ENCODE peak calls at places on chromosomes 3 and 15, in six cellular contexts. One of them, this sample, is unnamed.

GRCh38 chr3:126347543-126348161 is 9.6 kb downstream of the KLF15 start:
- DNase-seq in CD4-positive, alpha-beta T cell: no peak
- DNase-seq in GM20000: no peak
- DNase-seq in H9: peak; percentile 19
- DNase-seq in sigmoid colon: peak; percentile 66
- DNase-seq in NB4: no peak
- DNase-seq in this sample: peak; percentile 75

GRCh38 chr15:45328663-45329062 is 49.7 kb downstream of the GATM start:
- DNase-seq in GM20000: no peak
- DNase-seq in sigmoid colon: no peak
- DNase-seq in H9: no peak
- DNase-seq in CD4-positive, alpha-beta T cell: no peak
- DNase-seq in NB4: no peak
- DNase-seq in this sample: no peak

GRCh38 chr3:179653106-179653776 is 401 bp downstream of the USP13 start:
- DNase-seq in NB4: peak; percentile 87
- DNase-seq in CD4-positive, alpha-beta T cell: peak; percentile 52
- DNase-seq in GM20000: peak; percentile 73
- DNase-seq in sigmoid colon: peak; percentile 88
- DNase-seq in H9: peak; percentile 72
- DNase-seq in this sample: peak; percentile 94

GRCh38 chr3:78724886-78725285 is 1042.9 kb downstream of the ROBO1 start:
- DNase-seq in H9: no peak
- DNase-seq in GM20000: no peak
- DNase-seq in CD4-positive, alpha-beta T cell: no peak
- DNase-seq in NB4: no peak
- DNase-seq in sigmoid colon: no peak
- DNase-seq in this sample: no peak

GRCh38 chr3:61936344-61936937 is 375.1 kb downstream of the PTPRG start:
- DNase-seq in sigmoid colon: no peak
- DNase-seq in GM20000: peak; percentile 19
- DNase-seq in H9: no peak
- DNase-seq in CD4-positive, alpha-beta T cell: peak; percentile 1
- DNase-seq in NB4: peak; percentile 24
- DNase-seq in this sample: no peak

GRCh38 chr3:178672263-178672662 is 136.0 kb downstream of the KCNMB2 start:
- DNase-seq in CD4-positive, alpha-beta T cell: no peak
- DNase-seq in NB4: no peak
- DNase-seq in GM20000: no peak
- DNase-seq in sigmoid colon: no peak
- DNase-seq in H9: no peak
- DNase-seq in this sample: no peak

GRCh38 chr3:190531406-190531805 is 17.5 kb downstream of the IL1RAP start:
- DNase-seq in CD4-positive, alpha-beta T cell: no peak
- DNase-seq in H9: no peak
- DNase-seq in NB4: no peak
- DNase-seq in sigmoid colon: no peak
- DNase-seq in GM20000: no peak
- DNase-seq in this sample: no peak

GRCh38 chr15:38378162-38378560 is 75.8 kb upstream of the FAM98B start:
- DNase-seq in CD4-positive, alpha-beta T cell: no peak
- DNase-seq in NB4: peak; percentile 2
- DNase-seq in sigmoid colon: peak; percentile 67
- DNase-seq in H9: no peak
- DNase-seq in GM20000: no peak
- DNase-seq in this sample: no peak

GRCh38 chr3:50226888-50227389 is 9.1 kb upstream of the GNAI2 start:
- DNase-seq in NB4: peak; percentile 54
- DNase-seq in CD4-positive, alpha-beta T cell: no peak
- DNase-seq in GM20000: peak; percentile 52
- DNase-seq in H9: no peak
- DNase-seq in sigmoid colon: peak; percentile 81
- DNase-seq in this sample: no peak

GRCh38 chr15:39125904-39126303 is 455.0 kb upstream of the THBS1 start:
- DNase-seq in NB4: peak; percentile 56
- DNase-seq in sigmoid colon: no peak
- DNase-seq in H9: peak; percentile 53
- DNase-seq in CD4-positive, alpha-beta T cell: no peak
- DNase-seq in GM20000: peak; percentile 56
- DNase-seq in this sample: no peak

GRCh38 chr3:16842710-16843270 is 42.0 kb upstream of the PLCL2 start:
- DNase-seq in H9: no peak
- DNase-seq in GM20000: no peak
- DNase-seq in CD4-positive, alpha-beta T cell: no peak
- DNase-seq in sigmoid colon: no peak
- DNase-seq in NB4: no peak
- DNase-seq in this sample: no peak

GRCh38 chr3:112640864-112641751 is at the start of gene CCDC80:
- DNase-seq in sigmoid colon: peak; percentile 71
- DNase-seq in GM20000: no peak
- DNase-seq in NB4: no peak
- DNase-seq in H9: no peak
- DNase-seq in CD4-positive, alpha-beta T cell: no peak
- DNase-seq in this sample: no peak

GRCh38 chr3:85801955-85802354 is 843.2 kb downstream of the CADM2 start:
- DNase-seq in H9: peak; percentile 34
- DNase-seq in GM20000: no peak
- DNase-seq in sigmoid colon: no peak
- DNase-seq in CD4-positive, alpha-beta T cell: no peak
- DNase-seq in NB4: peak; percentile 10
- DNase-seq in this sample: no peak

GRCh38 chr3:9408546-9408945 is 11.1 kb downstream of the SETD5 start:
- DNase-seq in CD4-positive, alpha-beta T cell: no peak
- DNase-seq in NB4: no peak
- DNase-seq in H9: no peak
- DNase-seq in sigmoid colon: no peak
- DNase-seq in GM20000: no peak
- DNase-seq in this sample: no peak

GRCh38 chr3:121836069-121836468 is 1.1 kb downstream of the EAF2 start:
- DNase-seq in CD4-positive, alpha-beta T cell: no peak
- DNase-seq in H9: no peak
- DNase-seq in sigmoid colon: no peak
- DNase-seq in GM20000: peak; percentile 8
- DNase-seq in NB4: peak; percentile 57
- DNase-seq in this sample: no peak

GRCh38 chr3:121834079-121834730 is 655 bp downstream of the IQCB1 start:
- DNase-seq in H9: no peak
- DNase-seq in sigmoid colon: no peak
- DNase-seq in GM20000: peak; percentile 30
- DNase-seq in CD4-positive, alpha-beta T cell: no peak
- DNase-seq in NB4: peak; percentile 25
- DNase-seq in this sample: no peak

GRCh38 chr3:121839962-121840361 is 5.0 kb downstream of the EAF2 start:
- DNase-seq in H9: no peak
- DNase-seq in GM20000: no peak
- DNase-seq in CD4-positive, alpha-beta T cell: no peak
- DNase-seq in NB4: no peak
- DNase-seq in sigmoid colon: no peak
- DNase-seq in this sample: no peak

DNA sequence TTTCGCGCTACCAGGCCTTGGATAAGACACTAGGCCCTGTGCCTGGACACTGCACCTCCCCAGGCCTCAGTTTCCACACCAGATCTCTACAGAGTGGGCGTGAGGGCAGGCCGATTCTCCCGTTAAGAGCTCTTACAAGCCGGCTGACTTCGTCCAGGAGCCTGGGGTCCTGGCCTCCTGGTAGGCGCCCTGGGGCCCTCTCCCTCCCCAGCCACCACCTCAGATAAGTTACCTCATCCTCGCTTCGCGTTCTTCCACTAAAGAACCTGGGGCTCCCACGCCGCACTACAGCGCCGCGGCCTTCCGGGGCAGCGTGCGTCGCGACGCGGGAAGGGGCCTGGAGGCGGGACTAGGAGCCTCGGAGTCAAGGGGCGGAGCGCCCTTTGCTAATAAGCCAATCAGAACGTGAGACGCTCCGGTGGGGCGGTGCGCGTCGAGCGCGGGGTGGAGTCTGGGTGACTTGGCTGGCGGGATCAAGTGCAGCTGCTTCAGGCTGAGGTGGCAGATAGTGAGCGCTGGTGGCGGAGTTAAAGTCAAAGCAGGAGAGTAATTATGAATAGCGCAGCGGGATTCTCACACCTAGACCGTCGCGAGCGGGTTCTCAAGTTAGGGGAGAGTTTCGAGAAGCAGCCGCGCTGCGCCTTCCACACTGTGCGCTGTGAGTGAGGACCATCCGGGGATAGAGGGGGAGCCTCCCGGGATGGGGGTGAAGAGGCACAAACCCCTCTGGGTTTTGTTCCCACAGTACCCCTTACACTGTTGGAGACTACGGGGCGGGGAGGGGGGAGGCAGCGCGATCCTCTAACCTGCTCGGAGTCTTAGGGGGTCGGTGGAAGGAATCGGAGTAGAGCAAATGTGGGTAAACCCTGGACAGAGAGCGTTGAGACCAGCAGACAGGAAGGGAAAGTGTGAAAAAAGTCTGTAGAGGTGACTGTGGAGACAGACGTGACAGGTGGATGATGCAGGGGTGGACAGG is at the start of the genes EAF2 and IQCB1:
- DNase-seq in NB4: peak; percentile 98
- DNase-seq in CD4-positive, alpha-beta T cell: peak; percentile 95
- DNase-seq in sigmoid colon: peak; percentile 98
- DNase-seq in GM20000: peak; percentile 95
- DNase-seq in H9: peak; percentile 95
- DNase-seq in this sample: peak; percentile 97
- TF ChIP-seq CTCF in NB4: no peak
- TF ChIP-seq CTCF in CD4-positive, alpha-beta T cell: no peak
- TF ChIP-seq CTCF in sigmoid colon: no peak
- TF ChIP-seq CTCF in GM20000: no peak
- TF ChIP-seq CTCF in H9: no peak
- TF ChIP-seq CTCF in this sample: peak; percentile 14

DNA sequence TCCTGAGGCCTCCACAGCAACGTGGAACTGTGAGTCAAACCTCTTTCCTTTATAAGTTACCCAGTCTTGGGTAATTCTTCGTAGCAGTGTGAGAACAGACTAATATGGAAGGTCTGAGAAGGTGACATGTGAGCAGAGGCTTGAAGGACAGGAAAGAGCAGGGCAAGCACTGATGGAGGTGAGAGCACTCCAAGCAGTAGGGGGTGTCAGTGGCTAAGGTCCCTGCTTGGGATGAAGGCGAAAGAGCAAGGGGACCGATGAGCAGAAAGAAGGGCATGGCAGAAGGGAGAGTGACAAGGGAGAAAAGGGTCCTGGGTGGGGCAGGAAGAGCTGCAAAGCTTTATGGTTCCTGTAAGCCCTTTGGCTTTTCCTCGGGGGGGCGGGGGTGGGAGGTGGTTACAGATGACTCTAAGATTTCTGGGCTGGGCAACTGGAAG is 3.5 kb downstream of the EIF4E3 start:
- DNase-seq in H9: no peak
- DNase-seq in NB4: peak; percentile 45
- DNase-seq in CD4-positive, alpha-beta T cell: peak; percentile 33
- DNase-seq in sigmoid colon: no peak
- DNase-seq in GM20000: no peak
- DNase-seq in this sample: no peak
- TF ChIP-seq CTCF in H9: no peak
- TF ChIP-seq CTCF in NB4: no peak
- TF ChIP-seq CTCF in CD4-positive, alpha-beta T cell: no peak
- TF ChIP-seq CTCF in sigmoid colon: no peak
- TF ChIP-seq CTCF in GM20000: no peak
- TF ChIP-seq CTCF in this sample: no peak

GRCh38 chr3:165256554-165256953 is 60.4 kb upstream of the SLITRK3 start:
- DNase-seq in GM20000: no peak
- DNase-seq in H9: no peak
- DNase-seq in CD4-positive, alpha-beta T cell: no peak
- DNase-seq in sigmoid colon: no peak
- DNase-seq in NB4: no peak
- DNase-seq in this sample: no peak

GRCh38 chr3:165259518-165260193 is 63.5 kb upstream of the SLITRK3 start:
- DNase-seq in NB4: no peak
- DNase-seq in sigmoid colon: no peak
- DNase-seq in H9: no peak
- DNase-seq in CD4-positive, alpha-beta T cell: no peak
- DNase-seq in GM20000: no peak
- DNase-seq in this sample: no peak

GRCh38 chr3:165254812-165255211 is 58.6 kb upstream of the SLITRK3 start:
- DNase-seq in NB4: peak; percentile 37
- DNase-seq in GM20000: no peak
- DNase-seq in sigmoid colon: no peak
- DNase-seq in CD4-positive, alpha-beta T cell: no peak
- DNase-seq in H9: no peak
- DNase-seq in this sample: no peak
- TF ChIP-seq CTCF in NB4: no peak
- TF ChIP-seq CTCF in GM20000: no peak
- TF ChIP-seq CTCF in sigmoid colon: no peak
- TF ChIP-seq CTCF in CD4-positive, alpha-beta T cell: no peak
- TF ChIP-seq CTCF in H9: peak; percentile 64
- TF ChIP-seq CTCF in this sample: peak; percentile 51

GRCh38 chr15:49900036-49900435 is 219.0 kb downstream of the ATP8B4 start:
- DNase-seq in GM20000: no peak
- DNase-seq in CD4-positive, alpha-beta T cell: no peak
- DNase-seq in H9: no peak
- DNase-seq in NB4: no peak
- DNase-seq in sigmoid colon: no peak
- DNase-seq in this sample: no peak

GRCh38 chr15:49900836-49901235 is 218.2 kb downstream of the ATP8B4 start:
- DNase-seq in H9: no peak
- DNase-seq in sigmoid colon: no peak
- DNase-seq in GM20000: no peak
- DNase-seq in NB4: no peak
- DNase-seq in CD4-positive, alpha-beta T cell: no peak
- DNase-seq in this sample: no peak

GRCh38 chr15:49904296-49904695 is 214.7 kb downstream of the ATP8B4 start:
- DNase-seq in sigmoid colon: no peak
- DNase-seq in H9: no peak
- DNase-seq in NB4: no peak
- DNase-seq in GM20000: no peak
- DNase-seq in CD4-positive, alpha-beta T cell: no peak
- DNase-seq in this sample: no peak

GRCh38 chr15:49902791-49903481 is 216.1 kb downstream of the ATP8B4 start:
- DNase-seq in GM20000: no peak
- DNase-seq in CD4-positive, alpha-beta T cell: no peak
- DNase-seq in sigmoid colon: no peak
- DNase-seq in H9: no peak
- DNase-seq in NB4: no peak
- DNase-seq in this sample: no peak

DNA sequence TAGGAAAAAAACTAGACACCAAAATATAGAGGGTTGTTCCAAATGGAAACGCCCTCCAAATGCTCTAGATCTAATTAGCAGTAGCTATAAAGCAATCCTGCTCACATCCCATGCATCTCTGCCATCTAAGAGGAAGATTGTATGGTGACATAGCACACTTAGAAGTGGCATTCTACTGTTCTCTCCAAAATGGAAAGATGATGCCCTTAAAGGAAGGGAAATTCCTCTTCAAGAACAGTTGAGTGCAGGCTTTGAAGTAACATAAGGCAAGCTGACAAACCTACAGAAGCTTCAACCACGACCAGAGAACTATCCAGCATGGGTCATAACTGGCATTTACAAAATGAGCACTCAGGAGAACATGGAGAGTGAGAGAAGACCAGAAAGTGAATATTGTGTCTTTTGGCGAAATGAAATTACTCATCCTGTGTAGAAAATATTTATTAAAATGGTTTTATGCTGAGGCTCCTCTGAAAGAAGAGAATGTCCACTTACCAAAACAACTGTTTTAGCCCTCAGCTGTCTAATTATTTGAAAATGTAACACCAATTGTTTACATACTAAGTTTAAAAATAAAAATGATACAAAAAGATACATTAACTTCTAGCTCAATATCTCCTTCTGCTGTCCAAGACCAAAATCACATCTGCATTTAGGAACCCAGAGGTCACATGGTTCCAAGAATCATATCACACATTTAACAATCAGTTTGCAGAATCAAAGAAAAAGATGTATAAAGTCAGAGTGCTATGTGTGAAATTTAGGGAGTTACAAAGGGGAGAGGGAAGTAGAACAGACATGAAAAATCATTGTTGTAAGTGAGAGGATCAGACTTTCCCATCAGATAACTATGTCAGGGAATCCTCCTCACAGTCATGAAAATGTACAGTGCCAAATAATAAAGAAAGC is 216.9 kb downstream of the ATP8B4 start:
- DNase-seq in NB4: no peak
- DNase-seq in GM20000: no peak
- DNase-seq in sigmoid colon: no peak
- DNase-seq in CD4-positive, alpha-beta T cell: no peak
- DNase-seq in H9: no peak
- DNase-seq in this sample: no peak
- TF ChIP-seq CTCF in NB4: no peak
- TF ChIP-seq CTCF in GM20000: no peak
- TF ChIP-seq CTCF in sigmoid colon: no peak
- TF ChIP-seq CTCF in CD4-positive, alpha-beta T cell: no peak
- TF ChIP-seq CTCF in H9: no peak
- TF ChIP-seq CTCF in this sample: peak; percentile 79